ENCODE peak calls at places on chromosomes 3 and 15, in four cellular contexts. One of them, this sample, is unnamed.

GRCh38 chr15:69648215-69648614 is 195.6 kb downstream of the RPLP1 start:
- DNase-seq in NCI-H1105: peak
- DNase-seq in retinal pigment epithelial cell: no peak
- DNase-seq in activated CD4-positive, alpha-beta T cell treated with anti-CD3 and anti-CD28 coated beads for 48 hours: no peak
- DNase-seq in this sample: no peak

GRCh38 chr15:67943475-67943874 is 103.6 kb upstream of the RNU6-1 start:
- DNase-seq in NCI-H1105: no peak
- DNase-seq in activated CD4-positive, alpha-beta T cell treated with anti-CD3 and anti-CD28 coated beads for 48 hours: no peak
- DNase-seq in retinal pigment epithelial cell: no peak
- DNase-seq in this sample: no peak

GRCh38 chr3:179026636-179027035 is 45.0 kb downstream of the ZMAT3 start:
- DNase-seq in NCI-H1105: no peak
- DNase-seq in activated CD4-positive, alpha-beta T cell treated with anti-CD3 and anti-CD28 coated beads for 48 hours: no peak
- DNase-seq in retinal pigment epithelial cell: no peak
- DNase-seq in this sample: peak

GRCh38 chr3:10194328-10195071 is 29.8 kb downstream of the IRAK2 start:
- DNase-seq in retinal pigment epithelial cell: no peak
- DNase-seq in NCI-H1105: no peak
- DNase-seq in activated CD4-positive, alpha-beta T cell treated with anti-CD3 and anti-CD28 coated beads for 48 hours: peak
- DNase-seq in this sample: no peak

GRCh38 chr3:129052675-129053074 is 7.9 kb upstream of the GP9 start:
- DNase-seq in NCI-H1105: peak
- DNase-seq in retinal pigment epithelial cell: no peak
- DNase-seq in activated CD4-positive, alpha-beta T cell treated with anti-CD3 and anti-CD28 coated beads for 48 hours: no peak
- DNase-seq in this sample: no peak

GRCh38 chr3:196988241-196989029 is 19.8 kb upstream of the PIGZ start:
- DNase-seq in NCI-H1105: no peak
- DNase-seq in activated CD4-positive, alpha-beta T cell treated with anti-CD3 and anti-CD28 coated beads for 48 hours: no peak
- DNase-seq in retinal pigment epithelial cell: no peak
- DNase-seq in this sample: no peak

GRCh38 chr3:112628038-112628437 is 12.9 kb downstream of the CCDC80 start:
- DNase-seq in NCI-H1105: no peak
- DNase-seq in retinal pigment epithelial cell: no peak
- DNase-seq in activated CD4-positive, alpha-beta T cell treated with anti-CD3 and anti-CD28 coated beads for 48 hours: no peak
- DNase-seq in this sample: no peak

GRCh38 chr3:121752772-121753171 is 3.2 kb upstream of the GOLGB1 start:
- DNase-seq in NCI-H1105: no peak
- DNase-seq in retinal pigment epithelial cell: no peak
- DNase-seq in activated CD4-positive, alpha-beta T cell treated with anti-CD3 and anti-CD28 coated beads for 48 hours: no peak
- DNase-seq in this sample: no peak

GRCh38 chr15:66224946-66225345 is 28.6 kb downstream of the MEGF11 start:
- DNase-seq in activated CD4-positive, alpha-beta T cell treated with anti-CD3 and anti-CD28 coated beads for 48 hours: no peak
- DNase-seq in NCI-H1105: peak
- DNase-seq in retinal pigment epithelial cell: no peak
- DNase-seq in this sample: no peak

GRCh38 chr3:197376020-197376419 is 77.6 kb upstream of the DLG1 start:
- DNase-seq in retinal pigment epithelial cell: no peak
- DNase-seq in NCI-H1105: no peak
- DNase-seq in activated CD4-positive, alpha-beta T cell treated with anti-CD3 and anti-CD28 coated beads for 48 hours: no peak
- DNase-seq in this sample: no peak

GRCh38 chr15:64651573-64652260 is 123.7 kb downstream of the RBPMS2 start:
- DNase-seq in activated CD4-positive, alpha-beta T cell treated with anti-CD3 and anti-CD28 coated beads for 48 hours: peak
- DNase-seq in NCI-H1105: no peak
- DNase-seq in retinal pigment epithelial cell: no peak
- DNase-seq in this sample: peak

GRCh38 chr3:50226888-50227389 is 9.1 kb upstream of the GNAI2 start:
- DNase-seq in NCI-H1105: no peak
- DNase-seq in retinal pigment epithelial cell: no peak
- DNase-seq in activated CD4-positive, alpha-beta T cell treated with anti-CD3 and anti-CD28 coated beads for 48 hours: peak
- DNase-seq in this sample: no peak

GRCh38 chr3:127762787-127763105 is 59.6 kb downstream of the MGLL start:
- DNase-seq in NCI-H1105: no peak
- DNase-seq in retinal pigment epithelial cell: no peak
- DNase-seq in activated CD4-positive, alpha-beta T cell treated with anti-CD3 and anti-CD28 coated beads for 48 hours: no peak
- DNase-seq in this sample: no peak

GRCh38 chr3:27993061-27993460 is 248.4 kb upstream of the CMC1 start:
- DNase-seq in retinal pigment epithelial cell: no peak
- DNase-seq in NCI-H1105: peak
- DNase-seq in activated CD4-positive, alpha-beta T cell treated with anti-CD3 and anti-CD28 coated beads for 48 hours: no peak
- DNase-seq in this sample: no peak

GRCh38 chr3:124260206-124260915 is 268.4 kb upstream of the ROPN1 start:
- DNase-seq in retinal pigment epithelial cell: peak
- DNase-seq in NCI-H1105: no peak
- DNase-seq in activated CD4-positive, alpha-beta T cell treated with anti-CD3 and anti-CD28 coated beads for 48 hours: no peak
- DNase-seq in this sample: peak

GRCh38 chr3:172658344-172659245 is 52.3 kb downstream of the NCEH1 start:
- DNase-seq in activated CD4-positive, alpha-beta T cell treated with anti-CD3 and anti-CD28 coated beads for 48 hours: no peak
- DNase-seq in retinal pigment epithelial cell: peak
- DNase-seq in NCI-H1105: no peak
- DNase-seq in this sample: peak

GRCh38 chr3:8846176-8846575 is 76.8 kb upstream of the OXTR start:
- DNase-seq in activated CD4-positive, alpha-beta T cell treated with anti-CD3 and anti-CD28 coated beads for 48 hours: no peak
- DNase-seq in retinal pigment epithelial cell: no peak
- DNase-seq in NCI-H1105: no peak
- DNase-seq in this sample: no peak

GRCh38 chr3:113844622-113845222 is 6.1 kb downstream of the GRAMD1C start:
- DNase-seq in activated CD4-positive, alpha-beta T cell treated with anti-CD3 and anti-CD28 coated beads for 48 hours: no peak
- DNase-seq in retinal pigment epithelial cell: no peak
- DNase-seq in NCI-H1105: peak
- DNase-seq in this sample: peak

GRCh38 chr3:169390741-169391300 is 272.7 kb downstream of the MECOM start:
- DNase-seq in retinal pigment epithelial cell: no peak
- DNase-seq in NCI-H1105: no peak
- DNase-seq in activated CD4-positive, alpha-beta T cell treated with anti-CD3 and anti-CD28 coated beads for 48 hours: no peak
- DNase-seq in this sample: no peak

GRCh38 chr3:48982686-48983085 is 7.4 kb upstream of the P4HTM start:
- DNase-seq in NCI-H1105: no peak
- DNase-seq in activated CD4-positive, alpha-beta T cell treated with anti-CD3 and anti-CD28 coated beads for 48 hours: no peak
- DNase-seq in retinal pigment epithelial cell: no peak
- DNase-seq in this sample: no peak

GRCh38 chr3:38438421-38438820 is 15.3 kb upstream of the ACVR2B start:
- DNase-seq in retinal pigment epithelial cell: no peak
- DNase-seq in NCI-H1105: no peak
- DNase-seq in activated CD4-positive, alpha-beta T cell treated with anti-CD3 and anti-CD28 coated beads for 48 hours: no peak
- DNase-seq in this sample: peak

GRCh38 chr3:156307704-156308103 is 187.3 kb downstream of the KCNAB1 start:
- DNase-seq in NCI-H1105: no peak
- DNase-seq in activated CD4-positive, alpha-beta T cell treated with anti-CD3 and anti-CD28 coated beads for 48 hours: no peak
- DNase-seq in retinal pigment epithelial cell: peak
- DNase-seq in this sample: peak

GRCh38 chr3:172622156-172622555 is 88.7 kb downstream of the NCEH1 start:
- DNase-seq in NCI-H1105: no peak
- DNase-seq in retinal pigment epithelial cell: no peak
- DNase-seq in activated CD4-positive, alpha-beta T cell treated with anti-CD3 and anti-CD28 coated beads for 48 hours: no peak
- DNase-seq in this sample: no peak

GRCh38 chr3:179933079-179933478 is 103.7 kb downstream of the PEX5L start:
- DNase-seq in NCI-H1105: peak
- DNase-seq in activated CD4-positive, alpha-beta T cell treated with anti-CD3 and anti-CD28 coated beads for 48 hours: no peak
- DNase-seq in retinal pigment epithelial cell: no peak
- DNase-seq in this sample: no peak

GRCh38 chr3:138180375-138181029 is 5.8 kb upstream of the DBR1 start:
- DNase-seq in retinal pigment epithelial cell: no peak
- DNase-seq in NCI-H1105: peak
- DNase-seq in activated CD4-positive, alpha-beta T cell treated with anti-CD3 and anti-CD28 coated beads for 48 hours: peak
- DNase-seq in this sample: peak

GRCh38 chr3:11306815-11307589 is 34.8 kb downstream of the ATG7 start:
- DNase-seq in NCI-H1105: no peak
- DNase-seq in retinal pigment epithelial cell: no peak
- DNase-seq in activated CD4-positive, alpha-beta T cell treated with anti-CD3 and anti-CD28 coated beads for 48 hours: peak
- DNase-seq in this sample: peak

GRCh38 chr3:172203522-172204258 is 164.3 kb downstream of the FNDC3B start:
- DNase-seq in activated CD4-positive, alpha-beta T cell treated with anti-CD3 and anti-CD28 coated beads for 48 hours: no peak
- DNase-seq in retinal pigment epithelial cell: no peak
- DNase-seq in NCI-H1105: peak
- DNase-seq in this sample: no peak